ENCODE peak calls at places on chromosomes 6 and 20, in four cellular contexts. E is Panc1, I is endodermal cell, N is aorta. A is an unnamed sample. For H3K4me1, the result is how much of the 10 kb centered on the place peaks cover.

GRCh38 chr20:44863661-44864060 is 21.8 kb upstream of the YWHAB start:
- DNase-seq in E (no peak), I (no peak), N (no peak), A (no peak)

GRCh38 chr6:1535295-1535694 is 74.4 kb upstream of the FOXC1 start:
- DNase-seq in E (no peak), I (no peak), N (no peak), A (no peak)

GRCh38 chr6:24949020-24949569 is 13.3 kb upstream of the RIPOR2 start:
- DNase-seq in E (no peak), I (no peak), N (no peak), A (no peak)

GRCh38 chr6:56475736-56476457 is 166.8 kb downstream of the DST start:
- DNase-seq in E (no peak), I (no peak), N (no peak), A (no peak)

GRCh38 chr6:159996626-159997497 is 28.0 kb downstream of the IGF2R start:
- DNase-seq in E (no peak), I (no peak), N (no peak), A (no peak)

GRCh38 chr6:87798393-87799278 is 96.6 kb upstream of the AKIRIN2 start:
- DNase-seq in E (no peak), I (no peak), N (no peak), A (no peak)

GRCh38 chr6:4846387-4846786 is 70.2 kb downstream of the CDYL start:
- DNase-seq in E (no peak), I (no peak), N (no peak), A (no peak)

GRCh38 chr6:24799541-24799915 is 811 bp upstream of the ARMH2 start:
- DNase-seq in E (no peak), I (no peak), N (no peak), A (no peak)

GRCh38 chr6:89836637-89837222 is 7.0 kb downstream of the CASP8AP2 start:
- DNase-seq in E (no peak), I (no peak), N (no peak), A (no peak)

GRCh38 chr6:44265003-44265842 is at the start of gene NFKBIE:
- DNase-seq in E (no peak), I (peak), N (peak), A (no peak)

GRCh38 chr20:608970-609369 is 1.1 kb downstream of the TCF15 start:
- DNase-seq in E (no peak), I (no peak), N (no peak), A (no peak)

GRCh38 chr20:57392130-57392445 is 892 bp downstream of the RBM38 start:
- DNase-seq in E (no peak), I (no peak), N (peak), A (no peak)

GRCh38 chr20:31540406-31540805 is 26.2 kb downstream of the HM13 start:
- DNase-seq in E (no peak), I (no peak), N (no peak), A (no peak)

GRCh38 chr6:41502607-41503434 is 43.4 kb upstream of the FOXP4 start:
- DNase-seq in E (no peak), I (peak), N (no peak), A (no peak)

GRCh38 chr20:23120261-23120660 is 34.1 kb upstream of the CD93 start:
- DNase-seq in E (no peak), I (no peak), N (peak), A (no peak)

GRCh38 chr20:23120936-23121765 is 35.0 kb upstream of the CD93 start:
- DNase-seq in E (no peak), I (peak), N (peak), A (no peak)

GRCh38 chr20:23118144-23118543 is 32.0 kb upstream of the CD93 start:
- DNase-seq in E (no peak), I (no peak), N (peak), A (no peak)

GRCh38 chr20:23118766-23119165 is 32.6 kb upstream of the CD93 start:
- DNase-seq in E (no peak), I (no peak), N (peak), A (no peak)

DNA sequence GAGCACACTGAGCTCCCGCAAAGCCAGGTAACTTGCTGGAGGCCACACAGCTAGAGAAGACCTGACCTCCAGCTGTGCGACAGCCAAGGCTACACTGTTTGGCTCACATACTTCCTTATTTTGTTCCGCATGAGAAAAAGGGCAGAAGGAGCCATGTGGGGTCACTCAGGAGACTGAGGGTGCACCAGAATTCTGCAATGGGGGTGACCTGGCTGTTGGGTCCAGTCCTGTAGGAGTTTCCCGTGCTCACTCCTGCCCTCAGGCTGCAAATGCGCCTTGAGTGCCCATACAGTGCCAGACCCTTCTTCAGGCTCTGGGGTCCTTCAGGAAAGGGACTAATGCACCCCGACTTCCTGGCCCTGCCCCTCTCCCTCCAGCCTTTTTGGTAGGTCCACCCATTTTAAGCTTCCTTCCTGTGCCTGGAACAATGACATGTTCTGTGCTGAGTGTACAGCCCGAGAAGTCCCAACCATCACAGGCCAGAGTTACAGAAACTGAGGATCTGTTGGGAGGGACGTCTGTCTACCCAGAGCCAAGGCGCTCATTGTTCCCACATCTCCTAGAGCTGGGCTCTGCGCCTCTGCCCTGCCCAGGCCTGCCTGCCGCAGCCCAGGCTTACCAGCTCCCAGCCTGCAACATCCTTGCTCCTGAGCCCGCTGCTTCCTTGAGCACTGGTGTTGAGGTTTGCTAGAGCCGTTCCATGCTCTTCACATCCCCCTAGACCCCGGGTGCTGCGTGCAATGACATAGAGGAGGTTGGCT is 33.5 kb upstream of the CD93 start:
- DNase-seq in E (no peak), I (no peak), N (peak), A (no peak)
- H3K4me1 ChIP-seq in E (under half), I (under half), N (under half), A (under half)

GRCh38 chr20:50309764-50310672 is 119.4 kb downstream of the CEBPB start:
- DNase-seq in E (no peak), I (peak), N (peak), A (no peak)
- H3K4me1 ChIP-seq in E (under half), I (under half), N (under half), A (under half)

GRCh38 chr6:37826993-37827392 is 7.5 kb downstream of the ZFAND3 start:
- DNase-seq in E (no peak), I (no peak), N (no peak), A (no peak)
- H3K4me1 ChIP-seq in E (under half), I (under half), N (under half), A (under half)

DNA sequence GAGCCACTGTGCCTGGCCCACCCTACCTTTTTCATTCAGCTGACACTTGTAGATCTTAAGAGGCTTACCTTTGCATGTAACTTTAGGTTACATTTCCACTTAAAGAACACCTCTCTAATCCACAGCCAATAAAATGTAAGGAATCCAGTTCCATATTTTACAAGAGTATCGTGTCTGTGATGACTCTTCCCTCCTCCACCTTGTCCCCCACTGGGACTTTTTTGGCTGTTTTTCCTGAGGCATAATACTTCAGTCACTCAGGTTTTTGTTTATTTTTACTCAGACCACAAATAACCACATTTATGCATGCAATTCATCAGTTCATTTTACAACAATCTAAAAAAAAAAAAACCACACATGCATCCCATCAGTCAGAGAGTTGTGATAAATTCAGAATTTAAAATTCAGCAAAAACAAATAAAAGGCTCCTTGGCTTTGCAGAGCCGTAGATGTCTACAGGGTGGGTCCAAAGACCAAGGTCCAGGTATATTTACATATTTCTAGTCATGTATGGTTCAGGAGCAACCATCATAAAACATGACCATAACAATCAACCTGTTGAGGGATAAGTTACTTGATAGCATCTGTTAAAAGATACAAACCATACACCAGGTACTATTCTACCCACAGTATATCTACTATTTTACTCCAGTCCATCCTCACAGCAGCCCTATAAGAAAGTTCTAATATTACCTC is 9.9 kb downstream of the ATXN1 start:
- DNase-seq in E (no peak), I (no peak), N (no peak), A (no peak)
- H3K4me1 ChIP-seq in E (half or more), I (under half), N (under half), A (under half)

GRCh38 chr20:39052676-39053075 is 90.5 kb downstream of the DHX35 start:
- DNase-seq in E (no peak), I (no peak), N (no peak), A (no peak)

GRCh38 chr20:39057143-39057542 is 95.0 kb downstream of the DHX35 start:
- DNase-seq in E (no peak), I (no peak), N (no peak), A (no peak)

GRCh38 chr20:39059036-39059435 is 96.9 kb downstream of the DHX35 start:
- DNase-seq in E (no peak), I (no peak), N (no peak), A (no peak)

DNA sequence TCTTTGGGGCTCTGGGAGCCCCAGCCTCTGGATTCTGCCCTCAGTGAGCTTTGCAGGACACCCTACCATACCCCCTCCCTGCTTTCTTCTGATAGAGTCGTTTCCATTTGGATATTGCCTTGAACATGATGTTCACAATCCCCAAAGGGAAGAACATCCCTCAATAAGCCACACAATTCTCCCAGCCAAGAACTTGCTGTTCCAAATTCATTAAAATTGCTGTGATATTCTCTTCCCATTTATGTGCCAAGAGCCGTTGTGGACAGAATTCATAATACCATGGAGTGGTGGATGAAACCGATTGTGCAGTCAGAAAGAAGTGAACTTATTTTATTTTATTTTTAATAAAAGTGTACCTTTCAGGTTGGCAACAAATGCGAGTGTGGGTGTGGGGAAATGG is 95.8 kb downstream of the DHX35 start:
- DNase-seq in E (no peak), I (no peak), N (no peak), A (no peak)
- H3K4me1 ChIP-seq in E (under half), I (under half), N (under half), A (under half)

DNA sequence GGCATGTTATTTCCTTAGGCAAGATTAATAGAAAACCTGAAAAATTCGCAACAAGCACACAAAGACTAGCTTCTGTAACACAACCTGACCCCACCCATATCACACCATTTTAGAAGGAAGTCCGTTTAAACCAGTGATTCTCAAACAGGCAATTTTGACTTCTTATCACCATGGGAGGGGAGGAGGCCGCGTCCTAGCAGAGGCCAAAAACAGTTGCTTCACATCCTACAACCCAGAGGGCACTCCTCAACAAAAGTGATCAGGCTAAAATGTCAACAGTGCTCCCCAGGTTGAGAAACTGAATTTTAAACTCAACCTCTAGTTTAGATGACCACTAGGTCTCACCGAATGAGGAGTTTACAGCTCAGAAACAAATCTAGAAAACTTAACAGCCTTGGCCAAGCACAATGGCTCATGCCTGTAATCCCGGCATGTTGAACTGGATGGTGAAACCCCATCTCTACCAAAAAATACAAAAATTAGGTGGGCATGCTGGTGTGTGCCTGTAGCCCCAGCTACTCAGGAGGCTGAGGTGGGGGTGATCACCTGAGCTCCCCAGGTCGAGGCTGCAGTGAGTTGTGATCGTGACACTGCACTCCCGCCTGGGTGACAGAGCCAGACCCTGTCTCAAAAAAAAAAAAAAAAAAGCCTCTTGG is 3.4 kb downstream of the SNX5 start:
- DNase-seq in E (no peak), I (no peak), N (no peak), A (no peak)
- H3K4me1 ChIP-seq in E (under half), I (under half), N (under half), A (under half)

DNA sequence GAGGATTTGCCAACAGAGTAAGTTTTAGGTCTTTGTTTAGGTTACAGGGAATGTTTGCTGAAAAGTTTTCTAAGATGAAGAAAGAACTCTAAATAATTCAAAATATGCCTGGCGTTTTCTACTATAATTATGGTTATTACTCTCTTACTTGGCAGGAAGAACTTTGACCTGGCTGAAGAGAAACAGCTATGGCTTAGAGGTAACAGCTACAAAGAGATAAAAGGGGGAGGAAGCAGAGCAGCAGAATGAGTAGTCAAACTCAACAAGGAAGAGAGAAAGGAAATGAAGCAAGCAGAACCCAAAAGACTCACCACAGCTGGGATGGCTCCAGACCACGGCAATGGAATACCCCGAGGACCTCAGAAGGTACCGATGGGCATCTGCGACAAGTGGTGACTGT is 95.6 kb downstream of the KIF16B start:
- DNase-seq in E (no peak), I (no peak), N (no peak), A (no peak)
- H3K4me1 ChIP-seq in E (under half), I (under half), N (under half), A (under half)

GRCh38 chr20:51398083-51398482 is 144.4 kb downstream of the NFATC2 start:
- DNase-seq in E (no peak), I (no peak), N (peak), A (no peak)

GRCh38 chr20:51400051-51400926 is 142.2 kb downstream of the NFATC2 start:
- DNase-seq in E (no peak), I (no peak), N (no peak), A (no peak)

GRCh38 chr20:51396365-51396909 is 146.1 kb downstream of the NFATC2 start:
- DNase-seq in E (no peak), I (no peak), N (no peak), A (no peak)

GRCh38 chr20:51398552-51398951 is 144.0 kb downstream of the NFATC2 start:
- DNase-seq in E (no peak), I (no peak), N (no peak), A (no peak)

GRCh38 chr20:51399138-51399890 is 143.2 kb downstream of the NFATC2 start:
- DNase-seq in E (no peak), I (no peak), N (no peak), A (no peak)
- H3K4me1 ChIP-seq in E (under half), I (under half), N (under half), A (under half)

A was measured in keratinocyte.